ENCODE peak calls at places on chromosomes 16 and 17, in six cellular contexts. X is right lobe of liver, N is H7, O is gastrocnemius medialis, U is MM.1S, Y is heart left ventricle. T is an unnamed sample.

GRCh38 chr16:59964232-59964924 is 1230.3 kb upstream of the GOT2 start:
- DNase-seq in O (no peak), Y (no peak), X (no peak), N (no peak), U (no peak), T (no peak)

GRCh38 chr17:21400816-21401593 is 24.8 kb downstream of the KCNJ12 start:
- DNase-seq in U (no peak), O (no peak), Y (no peak), X (no peak), N (no peak), T (peak; percentile 53)

GRCh38 chr17:49439673-49440571 is 25.2 kb upstream of the PHB1 start:
- DNase-seq in N (no peak), U (no peak), X (no peak), Y (no peak), O (no peak), T (no peak)

GRCh38 chr16:64346080-64346479 is 775.8 kb downstream of the CDH11 start:
- DNase-seq in O (no peak), N (no peak), Y (no peak), U (no peak), X (no peak), T (no peak)

GRCh38 chr17:16417896-16418683 is 2.7 kb downstream of the TRPV2 start:
- DNase-seq in U (no peak), X (no peak), N (peak; percentile 68), Y (no peak), O (no peak), T (no peak)

GRCh38 chr17:3552916-3553315 is 4.7 kb downstream of the TRPV3 start:
- DNase-seq in Y (no peak), N (no peak), U (no peak), O (no peak), X (no peak), T (no peak)

GRCh38 chr17:77453613-77454559 is 313.1 kb downstream of the SEC14L1 start:
- DNase-seq in X (peak; percentile 88), N (no peak), O (no peak), U (no peak), Y (peak; percentile 57), T (peak; percentile 34)

GRCh38 chr17:2083613-2084128 is 28.8 kb downstream of the HIC1 start:
- DNase-seq in X (no peak), N (no peak), O (no peak), Y (peak; percentile 49), U (no peak), T (no peak)

GRCh38 chr16:67277999-67278772 is 1.1 kb upstream of the PLEKHG4 start:
- DNase-seq in O (no peak), U (peak; percentile 46), Y (peak; percentile 15), N (no peak), X (no peak), T (no peak)

GRCh38 chr17:35063514-35064223 is at the start of gene RFFL:
- DNase-seq in X (peak; percentile 93), Y (peak; percentile 89), O (peak; percentile 93), U (peak; percentile 98), N (peak; percentile 64), T (peak; percentile 99)

GRCh38 chr16:87496101-87496801 is 3.4 kb upstream of the ZCCHC14 start:
- DNase-seq in X (no peak), N (no peak), U (no peak), Y (no peak), O (no peak), T (no peak)

GRCh38 chr17:57121308-57122042 is 36.4 kb downstream of the AKAP1 start:
- DNase-seq in U (no peak), X (no peak), Y (peak; percentile 41), O (no peak), N (peak; percentile 82), T (peak; percentile 71)

DNA sequence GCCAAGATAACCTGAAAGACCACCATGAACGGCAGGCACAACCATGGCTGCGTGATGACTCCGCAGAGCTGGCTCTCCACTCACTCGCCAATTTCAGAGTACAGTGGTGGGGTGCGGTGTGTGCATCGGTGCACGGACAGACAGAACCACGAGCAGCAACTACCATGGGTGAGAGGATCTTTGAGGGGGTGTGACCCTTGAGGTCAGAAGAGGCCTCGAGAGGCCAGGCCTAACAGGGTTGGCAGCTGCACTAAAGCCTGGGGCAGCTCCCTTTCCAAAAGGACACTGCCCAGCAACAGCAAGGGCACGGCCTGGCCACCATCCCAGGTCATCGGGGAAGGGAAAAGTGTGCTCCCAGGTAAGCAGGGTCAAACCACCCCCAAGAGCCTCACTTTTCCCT is 1.9 kb upstream of the ECI1 start:
- DNase-seq in O (no peak), N (peak; percentile 24), U (no peak), Y (no peak), X (peak; percentile 69), T (no peak)
- H3K27me3 ChIP-seq in O (no peaks in the 10 kb centered on the region), N (no peaks in the 10 kb centered on the region), U (no peaks in the 10 kb centered on the region), Y (no peaks in the 10 kb centered on the region), X (no peaks in the 10 kb centered on the region), T (no peaks in the 10 kb centered on the region)

GRCh38 chr17:79316805-79317204 is 242.2 kb downstream of the ENGASE start:
- DNase-seq in U (no peak), N (no peak), X (no peak), Y (no peak), O (no peak), T (no peak)

GRCh38 chr17:79317916-79318315 is 243.3 kb downstream of the ENGASE start:
- DNase-seq in Y (no peak), U (no peak), O (no peak), X (no peak), N (no peak), T (no peak)

GRCh38 chr17:79322216-79323123 is 247.8 kb downstream of the ENGASE start:
- DNase-seq in Y (no peak), U (no peak), X (no peak), O (no peak), N (no peak), T (no peak)

GRCh38 chr17:79323556-79323955 is 248.9 kb downstream of the ENGASE start:
- DNase-seq in O (no peak), X (no peak), Y (no peak), N (no peak), U (no peak), T (no peak)

GRCh38 chr17:79320331-79320730 is 245.7 kb downstream of the ENGASE start:
- DNase-seq in O (no peak), Y (no peak), X (no peak), N (no peak), U (no peak), T (no peak)
- H3K27me3 ChIP-seq in O (peaks cover 25% of the 10 kb centered on the region), Y (peaks cover 4% of the 10 kb centered on the region), X (peaks cover 3% of the 10 kb centered on the region), N (no peaks in the 10 kb centered on the region), U (peaks cover 98% of the 10 kb centered on the region), T (no peaks in the 10 kb centered on the region)

GRCh38 chr16:3751878-3752277 is 34.6 kb upstream of the TRAP1 start:
- DNase-seq in Y (no peak), O (no peak), N (no peak), X (no peak), U (no peak), T (no peak)

GRCh38 chr16:3755249-3755648 is 37.9 kb upstream of the TRAP1 start:
- DNase-seq in N (no peak), O (no peak), U (no peak), X (no peak), Y (no peak), T (no peak)

GRCh38 chr16:3754304-3754703 is 37.0 kb upstream of the TRAP1 start:
- DNase-seq in X (no peak), Y (no peak), U (no peak), N (no peak), O (no peak), T (no peak)

GRCh38 chr16:3754772-3755171 is 37.4 kb upstream of the TRAP1 start:
- DNase-seq in X (no peak), U (no peak), Y (no peak), O (no peak), N (no peak), T (no peak)

GRCh38 chr16:3752984-3753383 is 35.7 kb upstream of the TRAP1 start:
- DNase-seq in X (no peak), Y (no peak), N (no peak), U (no peak), O (peak; percentile 66), T (no peak)
- H3K27me3 ChIP-seq in X (no peaks in the 10 kb centered on the region), Y (no peaks in the 10 kb centered on the region), N (no peaks in the 10 kb centered on the region), U (no peaks in the 10 kb centered on the region), O (no peaks in the 10 kb centered on the region), T (no peaks in the 10 kb centered on the region)

GRCh38 chr17:81120149-81120484 is 45.2 kb upstream of the PVALEF start:
- DNase-seq in O (no peak), Y (no peak), X (no peak), N (no peak), U (no peak), T (no peak)

GRCh38 chr17:81119223-81120148 is 45.8 kb upstream of the PVALEF start:
- DNase-seq in U (peak; percentile 12), O (peak; percentile 13), N (peak; percentile 100), X (peak; percentile 82), Y (peak; percentile 71), T (peak; percentile 98)

GRCh38 chr17:81123052-81124048 is 42.0 kb upstream of the PVALEF start:
- DNase-seq in O (no peak), Y (no peak), X (no peak), U (no peak), N (no peak), T (no peak)

GRCh38 chr17:81121841-81122733 is 43.2 kb upstream of the PVALEF start:
- DNase-seq in Y (no peak), U (no peak), O (no peak), X (no peak), N (peak; percentile 81), T (no peak)

GRCh38 chr17:81120695-81121621 is 44.3 kb upstream of the PVALEF start:
- DNase-seq in Y (no peak), N (peak; percentile 84), X (no peak), O (no peak), U (no peak), T (peak; percentile 34)
- H3K27me3 ChIP-seq in Y (peaks cover 6% of the 10 kb centered on the region), N (no peaks in the 10 kb centered on the region), X (no peaks in the 10 kb centered on the region), O (no peaks in the 10 kb centered on the region), U (peaks cover 58% of the 10 kb centered on the region), T (no peaks in the 10 kb centered on the region)

DNA sequence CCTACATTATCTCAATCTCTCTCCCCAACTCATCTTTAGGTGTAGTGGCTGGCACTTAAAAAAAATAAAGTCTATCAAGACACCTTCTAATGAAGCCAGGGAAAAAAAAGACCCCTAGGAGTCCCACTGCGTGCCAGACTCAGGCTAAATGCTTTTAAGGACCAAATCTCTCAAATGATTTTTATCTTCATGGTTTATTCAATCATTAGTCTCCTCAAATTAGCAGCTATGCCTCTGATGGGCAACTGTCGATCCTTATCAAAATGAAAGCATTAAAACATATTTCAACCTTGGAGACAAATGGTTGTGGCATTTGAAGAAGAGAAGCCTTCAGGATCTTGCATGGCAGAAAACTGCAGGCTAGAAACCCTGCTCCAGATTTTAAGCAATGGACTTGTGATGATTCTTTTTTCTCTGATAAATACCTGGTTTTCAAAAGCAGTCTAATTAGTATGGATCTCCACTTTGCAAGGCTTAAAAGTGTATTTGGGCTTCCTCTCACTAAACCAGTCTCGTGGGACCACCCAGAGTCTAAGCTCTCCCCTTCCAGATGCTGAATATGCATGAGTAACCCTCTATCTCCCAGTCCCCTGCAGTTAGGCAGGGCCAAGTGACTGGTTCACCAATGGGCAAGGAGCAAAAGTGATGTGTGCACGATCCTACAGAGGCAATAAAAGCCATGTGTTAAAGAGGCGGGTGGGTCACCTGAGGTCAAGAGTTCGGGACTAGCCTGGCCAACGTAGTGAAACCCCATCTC is 14.9 kb downstream of the ITPRIPL2 start:
- DNase-seq in U (no peak), O (no peak), Y (no peak), N (no peak), X (no peak), T (peak; percentile 66)
- H3K27me3 ChIP-seq in U (no peaks in the 10 kb centered on the region), O (no peaks in the 10 kb centered on the region), Y (no peaks in the 10 kb centered on the region), N (no peaks in the 10 kb centered on the region), X (no peaks in the 10 kb centered on the region), T (no peaks in the 10 kb centered on the region)

T was measured in mesendoderm.